ENCODE peak calls at places on chromosomes 12 and 14, in six cellular contexts. R, C, Z, P, D and A are unnamed samples.
A peak's percentile ranks its signal among the peaks of the same experiment; 100 is the strongest.

GRCh38 chr12:94638521-94638920 is 11.8 kb downstream of the TMCC3 start:
- DNase-seq in R (no peak), C (no peak), Z (peak; percentile 25), P (no peak), D (no peak), A (no peak)

GRCh38 chr12:113103756-113104450 is 31.7 kb downstream of the RASAL1 start:
- DNase-seq in R (no peak), C (peak; percentile 27), Z (no peak), P (no peak), D (no peak), A (no peak)

GRCh38 chr12:46439793-46440511 is 67.4 kb upstream of the SLC38A2 start:
- DNase-seq in R (no peak), C (no peak), Z (no peak), P (no peak), D (peak; percentile 32), A (no peak)

GRCh38 chr14:105602799-105603763 is 76.7 kb downstream of the TMEM121 start:
- DNase-seq in R (peak; percentile 51), C (no peak), Z (no peak), P (no peak), D (no peak), A (no peak)

GRCh38 chr14:89680156-89680555 is 263.1 kb upstream of the FOXN3 start:
- DNase-seq in R (no peak), C (no peak), Z (no peak), P (no peak), D (no peak), A (no peak)

GRCh38 chr12:52493172-52493571 is at the start of gene KRT6A:
- DNase-seq in R (no peak), C (no peak), Z (no peak), P (no peak), D (no peak), A (no peak)

GRCh38 chr12:46046436-46046835 is 56.1 kb upstream of the SCAF11 start:
- DNase-seq in R (no peak), C (no peak), Z (no peak), P (no peak), D (no peak), A (no peak)

GRCh38 chr12:121227294-121227693 is 17.4 kb downstream of the P2RX4 start:
- DNase-seq in R (peak; percentile 84), C (peak; percentile 63), Z (no peak), P (peak; percentile 30), D (no peak), A (no peak)

GRCh38 chr14:88554458-88555286 is at the start of gene PTPN21:
- DNase-seq in R (peak; percentile 79), C (peak; percentile 43), Z (peak; percentile 36), P (no peak), D (peak; percentile 51), A (peak; percentile 94)

GRCh38 chr14:71289536-71289935 is 382.3 kb downstream of the PCNX1 start:
- DNase-seq in R (no peak), C (no peak), Z (no peak), P (no peak), D (no peak), A (no peak)

GRCh38 chr12:3255071-3255470 is 177.9 kb downstream of the TSPAN9 start:
- DNase-seq in R (no peak), C (no peak), Z (no peak), P (no peak), D (no peak), A (no peak)

GRCh38 chr12:105109465-105110212 is 2.1 kb downstream of the WASHC4 start:
- DNase-seq in R (no peak), C (no peak), Z (no peak), P (no peak), D (peak; percentile 52), A (no peak)

GRCh38 chr14:97851438-97851995 is 1054.3 kb downstream of the VRK1 start:
- DNase-seq in R (no peak), C (no peak), Z (no peak), P (peak; percentile 51), D (no peak), A (no peak)

GRCh38 chr12:56188786-56189335 is 422 bp downstream of the SMARCC2 start:
- DNase-seq in R (no peak), C (no peak), Z (peak; percentile 39), P (no peak), D (no peak), A (no peak)

GRCh38 chr12:115963030-115963480 is 314.4 kb downstream of the MED13L start:
- DNase-seq in R (no peak), C (no peak), Z (no peak), P (no peak), D (peak; percentile 79), A (peak; percentile 42)

GRCh38 chr14:23028800-23029199 is 5.9 kb downstream of the PSMB5 start:
- DNase-seq in R (no peak), C (no peak), Z (no peak), P (no peak), D (no peak), A (no peak)

GRCh38 chr12:120388711-120389431 is 19.9 kb upstream of the MSI1 start:
- DNase-seq in R (no peak), C (no peak), Z (peak; percentile 25), P (peak; percentile 76), D (no peak), A (no peak)

GRCh38 chr14:77498984-77499527 is 440 bp upstream of the ISM2 start:
- DNase-seq in R (no peak), C (peak; percentile 35), Z (no peak), P (no peak), D (no peak), A (peak; percentile 49)

GRCh38 chr14:47988175-47988574 is 312.8 kb upstream of the MDGA2 start:
- DNase-seq in R (no peak), C (no peak), Z (no peak), P (no peak), D (no peak), A (no peak)

GRCh38 chr12:48788852-48789775 is at the start of gene ADCY6:
- DNase-seq in R (peak; percentile 83), C (peak; percentile 67), Z (peak; percentile 48), P (peak; percentile 14), D (peak; percentile 37), A (peak; percentile 89)

GRCh38 chr12:47360771-47361388 is 281.1 kb upstream of the AMIGO2 start:
- DNase-seq in R (no peak), C (no peak), Z (no peak), P (no peak), D (no peak), A (no peak)

GRCh38 chr14:103696466-103697071 is 18.7 kb downstream of the XRCC3 start:
- DNase-seq in R (peak; percentile 45), C (no peak), Z (peak; percentile 25), P (no peak), D (no peak), A (peak; percentile 86)

GRCh38 chr12:11653215-11653753 is 3.8 kb downstream of the ETV6 start:
- DNase-seq in R (no peak), C (no peak), Z (no peak), P (no peak), D (no peak), A (no peak)

GRCh38 chr12:75699251-75699650 is 187.8 kb upstream of the KRR1 start:
- DNase-seq in R (no peak), C (no peak), Z (no peak), P (no peak), D (no peak), A (no peak)

GRCh38 chr14:34723867-34724266 is 9.5 kb upstream of the CFL2 start:
- DNase-seq in R (no peak), C (no peak), Z (no peak), P (no peak), D (no peak), A (no peak)

GRCh38 chr14:22769369-22769768 is 2.9 kb downstream of the OXA1L start:
- DNase-seq in R (no peak), C (no peak), Z (no peak), P (no peak), D (no peak), A (no peak)

GRCh38 chr12:55548756-55549155 is 646 bp upstream of the OR6C4 start:
- DNase-seq in R (no peak), C (no peak), Z (no peak), P (no peak), D (no peak), A (no peak)